ENCODE peak calls at places on chromosome 21, in six cellular contexts. One of them, this sample, is unnamed.

GRCh38 chr21:45151484-45152115 is 77.2 kb downstream of the ADARB1 start:
- DNase-seq in DMS153: no peak
- DNase-seq in activated naive CD8-positive, alpha-beta T cell treated with anti-CD3 and anti-CD28 coated beads, Interleukin-2, amount 50 U/mL, for 24 hours: no peak
- DNase-seq in posterior cingulate gyrus: no peak
- DNase-seq in stimulated activated naive CD8-positive, alpha-beta T cell treated with anti-CD3 and anti-CD28 coated beads, Interleukin-15, Interleukin-2, amounts not matched to agents 100 U/mL and 50 U/mL, for 24 hours: no peak
- DNase-seq in EL: no peak
- DNase-seq in this sample: no peak

GRCh38 chr21:36282568-36283230 is 37.3 kb upstream of the MORC3 start:
- DNase-seq in stimulated activated naive CD8-positive, alpha-beta T cell treated with anti-CD3 and anti-CD28 coated beads, Interleukin-15, Interleukin-2, amounts not matched to agents 100 U/mL and 50 U/mL, for 24 hours: no peak
- DNase-seq in posterior cingulate gyrus: no peak
- DNase-seq in EL: peak
- DNase-seq in DMS153: no peak
- DNase-seq in activated naive CD8-positive, alpha-beta T cell treated with anti-CD3 and anti-CD28 coated beads, Interleukin-2, amount 50 U/mL, for 24 hours: no peak
- DNase-seq in this sample: no peak

GRCh38 chr21:27346041-27346448 is 379.2 kb upstream of the ADAMTS5 start:
- DNase-seq in posterior cingulate gyrus: no peak
- DNase-seq in activated naive CD8-positive, alpha-beta T cell treated with anti-CD3 and anti-CD28 coated beads, Interleukin-2, amount 50 U/mL, for 24 hours: no peak
- DNase-seq in stimulated activated naive CD8-positive, alpha-beta T cell treated with anti-CD3 and anti-CD28 coated beads, Interleukin-15, Interleukin-2, amounts not matched to agents 100 U/mL and 50 U/mL, for 24 hours: no peak
- DNase-seq in EL: peak
- DNase-seq in DMS153: no peak
- DNase-seq in this sample: no peak

GRCh38 chr21:31205412-31205811 is 138.6 kb downstream of the TIAM1 start:
- DNase-seq in posterior cingulate gyrus: no peak
- DNase-seq in stimulated activated naive CD8-positive, alpha-beta T cell treated with anti-CD3 and anti-CD28 coated beads, Interleukin-15, Interleukin-2, amounts not matched to agents 100 U/mL and 50 U/mL, for 24 hours: no peak
- DNase-seq in EL: no peak
- DNase-seq in activated naive CD8-positive, alpha-beta T cell treated with anti-CD3 and anti-CD28 coated beads, Interleukin-2, amount 50 U/mL, for 24 hours: no peak
- DNase-seq in DMS153: no peak
- DNase-seq in this sample: no peak

GRCh38 chr21:44294391-44295162 is 5.3 kb upstream of the PFKL start:
- DNase-seq in posterior cingulate gyrus: no peak
- DNase-seq in DMS153: no peak
- DNase-seq in stimulated activated naive CD8-positive, alpha-beta T cell treated with anti-CD3 and anti-CD28 coated beads, Interleukin-15, Interleukin-2, amounts not matched to agents 100 U/mL and 50 U/mL, for 24 hours: peak
- DNase-seq in EL: peak
- DNase-seq in activated naive CD8-positive, alpha-beta T cell treated with anti-CD3 and anti-CD28 coated beads, Interleukin-2, amount 50 U/mL, for 24 hours: no peak
- DNase-seq in this sample: no peak

GRCh38 chr21:36839123-36839522 is 127.3 kb downstream of the HLCS start:
- DNase-seq in posterior cingulate gyrus: no peak
- DNase-seq in stimulated activated naive CD8-positive, alpha-beta T cell treated with anti-CD3 and anti-CD28 coated beads, Interleukin-15, Interleukin-2, amounts not matched to agents 100 U/mL and 50 U/mL, for 24 hours: no peak
- DNase-seq in EL: peak
- DNase-seq in activated naive CD8-positive, alpha-beta T cell treated with anti-CD3 and anti-CD28 coated beads, Interleukin-2, amount 50 U/mL, for 24 hours: no peak
- DNase-seq in DMS153: no peak
- DNase-seq in this sample: no peak

GRCh38 chr21:20802201-20802600 is 196.0 kb upstream of the NCAM2 start:
- DNase-seq in EL: no peak
- DNase-seq in activated naive CD8-positive, alpha-beta T cell treated with anti-CD3 and anti-CD28 coated beads, Interleukin-2, amount 50 U/mL, for 24 hours: no peak
- DNase-seq in posterior cingulate gyrus: no peak
- DNase-seq in DMS153: no peak
- DNase-seq in stimulated activated naive CD8-positive, alpha-beta T cell treated with anti-CD3 and anti-CD28 coated beads, Interleukin-15, Interleukin-2, amounts not matched to agents 100 U/mL and 50 U/mL, for 24 hours: no peak
- DNase-seq in this sample: no peak

GRCh38 chr21:32064511-32064910 is 191.7 kb downstream of the HUNK start:
- DNase-seq in stimulated activated naive CD8-positive, alpha-beta T cell treated with anti-CD3 and anti-CD28 coated beads, Interleukin-15, Interleukin-2, amounts not matched to agents 100 U/mL and 50 U/mL, for 24 hours: no peak
- DNase-seq in EL: no peak
- DNase-seq in activated naive CD8-positive, alpha-beta T cell treated with anti-CD3 and anti-CD28 coated beads, Interleukin-2, amount 50 U/mL, for 24 hours: no peak
- DNase-seq in posterior cingulate gyrus: no peak
- DNase-seq in DMS153: no peak
- DNase-seq in this sample: no peak

GRCh38 chr21:28601708-28602107 is 391.0 kb downstream of the LTN1 start:
- DNase-seq in stimulated activated naive CD8-positive, alpha-beta T cell treated with anti-CD3 and anti-CD28 coated beads, Interleukin-15, Interleukin-2, amounts not matched to agents 100 U/mL and 50 U/mL, for 24 hours: no peak
- DNase-seq in DMS153: no peak
- DNase-seq in posterior cingulate gyrus: no peak
- DNase-seq in activated naive CD8-positive, alpha-beta T cell treated with anti-CD3 and anti-CD28 coated beads, Interleukin-2, amount 50 U/mL, for 24 hours: no peak
- DNase-seq in EL: no peak
- DNase-seq in this sample: peak

GRCh38 chr21:37566790-37567725 is 200.5 kb downstream of the DYRK1A start:
- DNase-seq in activated naive CD8-positive, alpha-beta T cell treated with anti-CD3 and anti-CD28 coated beads, Interleukin-2, amount 50 U/mL, for 24 hours: no peak
- DNase-seq in EL: no peak
- DNase-seq in posterior cingulate gyrus: no peak
- DNase-seq in DMS153: no peak
- DNase-seq in stimulated activated naive CD8-positive, alpha-beta T cell treated with anti-CD3 and anti-CD28 coated beads, Interleukin-15, Interleukin-2, amounts not matched to agents 100 U/mL and 50 U/mL, for 24 hours: no peak
- DNase-seq in this sample: no peak

GRCh38 chr21:14957836-14958235 is 107.0 kb downstream of the NRIP1 start:
- DNase-seq in stimulated activated naive CD8-positive, alpha-beta T cell treated with anti-CD3 and anti-CD28 coated beads, Interleukin-15, Interleukin-2, amounts not matched to agents 100 U/mL and 50 U/mL, for 24 hours: no peak
- DNase-seq in EL: no peak
- DNase-seq in activated naive CD8-positive, alpha-beta T cell treated with anti-CD3 and anti-CD28 coated beads, Interleukin-2, amount 50 U/mL, for 24 hours: no peak
- DNase-seq in DMS153: no peak
- DNase-seq in posterior cingulate gyrus: no peak
- DNase-seq in this sample: no peak

GRCh38 chr21:25818156-25818950 is 83.6 kb downstream of the GABPA start:
- DNase-seq in posterior cingulate gyrus: no peak
- DNase-seq in stimulated activated naive CD8-positive, alpha-beta T cell treated with anti-CD3 and anti-CD28 coated beads, Interleukin-15, Interleukin-2, amounts not matched to agents 100 U/mL and 50 U/mL, for 24 hours: no peak
- DNase-seq in activated naive CD8-positive, alpha-beta T cell treated with anti-CD3 and anti-CD28 coated beads, Interleukin-2, amount 50 U/mL, for 24 hours: no peak
- DNase-seq in DMS153: no peak
- DNase-seq in EL: no peak
- DNase-seq in this sample: no peak

GRCh38 chr21:43866659-43867331 is 1.8 kb downstream of the AGPAT3 start:
- DNase-seq in posterior cingulate gyrus: no peak
- DNase-seq in activated naive CD8-positive, alpha-beta T cell treated with anti-CD3 and anti-CD28 coated beads, Interleukin-2, amount 50 U/mL, for 24 hours: peak
- DNase-seq in stimulated activated naive CD8-positive, alpha-beta T cell treated with anti-CD3 and anti-CD28 coated beads, Interleukin-15, Interleukin-2, amounts not matched to agents 100 U/mL and 50 U/mL, for 24 hours: peak
- DNase-seq in DMS153: no peak
- DNase-seq in EL: peak
- DNase-seq in this sample: no peak

GRCh38 chr21:39094847-39095525 is 88.3 kb downstream of the PSMG1 start:
- DNase-seq in stimulated activated naive CD8-positive, alpha-beta T cell treated with anti-CD3 and anti-CD28 coated beads, Interleukin-15, Interleukin-2, amounts not matched to agents 100 U/mL and 50 U/mL, for 24 hours: no peak
- DNase-seq in EL: peak
- DNase-seq in posterior cingulate gyrus: no peak
- DNase-seq in activated naive CD8-positive, alpha-beta T cell treated with anti-CD3 and anti-CD28 coated beads, Interleukin-2, amount 50 U/mL, for 24 hours: no peak
- DNase-seq in DMS153: no peak
- DNase-seq in this sample: peak

GRCh38 chr21:14684071-14684470 is 138.0 kb upstream of the SAMSN1 start:
- DNase-seq in activated naive CD8-positive, alpha-beta T cell treated with anti-CD3 and anti-CD28 coated beads, Interleukin-2, amount 50 U/mL, for 24 hours: no peak
- DNase-seq in DMS153: no peak
- DNase-seq in posterior cingulate gyrus: no peak
- DNase-seq in stimulated activated naive CD8-positive, alpha-beta T cell treated with anti-CD3 and anti-CD28 coated beads, Interleukin-15, Interleukin-2, amounts not matched to agents 100 U/mL and 50 U/mL, for 24 hours: no peak
- DNase-seq in EL: no peak
- DNase-seq in this sample: no peak

GRCh38 chr21:31409849-31410762 is 66.0 kb upstream of the TIAM1 start:
- DNase-seq in EL: no peak
- DNase-seq in activated naive CD8-positive, alpha-beta T cell treated with anti-CD3 and anti-CD28 coated beads, Interleukin-2, amount 50 U/mL, for 24 hours: no peak
- DNase-seq in DMS153: no peak
- DNase-seq in stimulated activated naive CD8-positive, alpha-beta T cell treated with anti-CD3 and anti-CD28 coated beads, Interleukin-15, Interleukin-2, amounts not matched to agents 100 U/mL and 50 U/mL, for 24 hours: no peak
- DNase-seq in posterior cingulate gyrus: no peak
- DNase-seq in this sample: no peak

GRCh38 chr21:44800971-44801467 is 601 bp downstream of the UBE2G2 start:
- DNase-seq in posterior cingulate gyrus: no peak
- DNase-seq in activated naive CD8-positive, alpha-beta T cell treated with anti-CD3 and anti-CD28 coated beads, Interleukin-2, amount 50 U/mL, for 24 hours: no peak
- DNase-seq in EL: peak
- DNase-seq in stimulated activated naive CD8-positive, alpha-beta T cell treated with anti-CD3 and anti-CD28 coated beads, Interleukin-15, Interleukin-2, amounts not matched to agents 100 U/mL and 50 U/mL, for 24 hours: no peak
- DNase-seq in DMS153: no peak
- DNase-seq in this sample: no peak

GRCh38 chr21:41091561-41091960 is 76.4 kb upstream of the BACE2 start:
- DNase-seq in EL: no peak
- DNase-seq in stimulated activated naive CD8-positive, alpha-beta T cell treated with anti-CD3 and anti-CD28 coated beads, Interleukin-15, Interleukin-2, amounts not matched to agents 100 U/mL and 50 U/mL, for 24 hours: no peak
- DNase-seq in DMS153: no peak
- DNase-seq in posterior cingulate gyrus: no peak
- DNase-seq in activated naive CD8-positive, alpha-beta T cell treated with anti-CD3 and anti-CD28 coated beads, Interleukin-2, amount 50 U/mL, for 24 hours: no peak
- DNase-seq in this sample: no peak

GRCh38 chr21:34885636-34886553 is 163.2 kb downstream of the RUNX1 start:
- DNase-seq in activated naive CD8-positive, alpha-beta T cell treated with anti-CD3 and anti-CD28 coated beads, Interleukin-2, amount 50 U/mL, for 24 hours: no peak
- DNase-seq in posterior cingulate gyrus: no peak
- DNase-seq in EL: peak
- DNase-seq in DMS153: no peak
- DNase-seq in stimulated activated naive CD8-positive, alpha-beta T cell treated with anti-CD3 and anti-CD28 coated beads, Interleukin-15, Interleukin-2, amounts not matched to agents 100 U/mL and 50 U/mL, for 24 hours: no peak
- DNase-seq in this sample: no peak